ENCODE peak calls at places on chromosomes 1 and 21, in seven cellular contexts. R is fibroblast of lung, U is ovary, X is WERI-Rb-1, D is left ventricle myocardium inferior, O is endothelial cell of umbilical vein, W is small intestine. Q is an unnamed sample.

GRCh38 chr21:42004406-42005199 is 5.6 kb downstream of the ZBTB21 start:
- DNase-seq in R (no peak), U (no peak), X (no peak), D (no peak), O (no peak), W (no peak), Q (no peak)

GRCh38 chr1:83554174-83554573 is 444.8 kb downstream of the TTLL7 start:
- DNase-seq in R (no peak), U (no peak), X (no peak), D (peak; percentile 13), O (no peak), W (no peak), Q (no peak)

GRCh38 chr21:14620152-14620551 is 74.0 kb upstream of the SAMSN1 start:
- DNase-seq in R (no peak), U (no peak), X (no peak), D (no peak), O (no peak), W (peak; percentile 10), Q (no peak)

GRCh38 chr1:108884968-108885367 is 8.2 kb downstream of the GPSM2 start:
- DNase-seq in R (no peak), U (no peak), X (no peak), D (no peak), O (no peak), W (no peak), Q (no peak)

GRCh38 chr1:57860333-57860732 is 436.5 kb upstream of the DAB1 start:
- DNase-seq in R (no peak), U (no peak), X (no peak), D (no peak), O (no peak), W (no peak), Q (no peak)

GRCh38 chr21:46113497-46114176 is 15.7 kb downstream of the COL6A2 start:
- DNase-seq in R (no peak), U (peak; percentile 28), X (no peak), D (no peak), O (no peak), W (no peak), Q (no peak)

GRCh38 chr1:150563340-150564038 is 14.3 kb downstream of the ADAMTSL4 start:
- DNase-seq in R (no peak), U (no peak), X (no peak), D (peak; percentile 75), O (peak; percentile 61), W (peak; percentile 62), Q (peak; percentile 52)

GRCh38 chr1:13764533-13764932 is 64.5 kb downstream of the PRDM2 start:
- DNase-seq in R (peak; percentile 70), U (no peak), X (no peak), D (no peak), O (no peak), W (no peak), Q (no peak)

GRCh38 chr1:111638320-111638719 is 18.7 kb downstream of the RAP1A start:
- DNase-seq in R (no peak), U (no peak), X (no peak), D (no peak), O (no peak), W (no peak), Q (no peak)

GRCh38 chr1:10724052-10724494 is 72.4 kb downstream of the CASZ1 start:
- DNase-seq in R (peak; percentile 57), U (no peak), X (peak; percentile 39), D (peak; percentile 63), O (no peak), W (peak; percentile 36), Q (no peak)

GRCh38 chr1:194865367-194865766 is 1679.0 kb upstream of the B3GALT2 start:
- DNase-seq in R (no peak), U (no peak), X (no peak), D (no peak), O (no peak), W (no peak), Q (no peak)

GRCh38 chr1:50348449-50349241 is 74.6 kb downstream of the DMRTA2 start:
- DNase-seq in R (peak; percentile 54), U (peak; percentile 40), X (peak; percentile 71), D (no peak), O (peak; percentile 63), W (peak; percentile 65), Q (no peak)

GRCh38 chr1:65525297-65526048 is 105.0 kb downstream of the LEPR start:
- DNase-seq in R (no peak), U (peak; percentile 67), X (peak; percentile 41), D (no peak), O (no peak), W (no peak), Q (no peak)

GRCh38 chr1:37317870-37318431 is 156.4 kb upstream of the ZC3H12A start:
- DNase-seq in R (no peak), U (no peak), X (no peak), D (no peak), O (no peak), W (no peak), Q (no peak)

GRCh38 chr1:196063952-196064351 is 544.3 kb downstream of the KCNT2 start:
- DNase-seq in R (peak; percentile 37), U (no peak), X (no peak), D (no peak), O (no peak), W (no peak), Q (no peak)

GRCh38 chr1:26580116-26580515 is 50.6 kb downstream of the RPS6KA1 start:
- DNase-seq in R (no peak), U (no peak), X (no peak), D (no peak), O (no peak), W (no peak), Q (no peak)
- H3K27me3 ChIP-seq in R (no peaks in the 10 kb centered on the region), U (no peaks in the 10 kb centered on the region), X (no peaks in the 10 kb centered on the region), D (peaks cover 5% of the 10 kb centered on the region), O (no peaks in the 10 kb centered on the region), W (no peaks in the 10 kb centered on the region), Q (no peaks in the 10 kb centered on the region)

DNA sequence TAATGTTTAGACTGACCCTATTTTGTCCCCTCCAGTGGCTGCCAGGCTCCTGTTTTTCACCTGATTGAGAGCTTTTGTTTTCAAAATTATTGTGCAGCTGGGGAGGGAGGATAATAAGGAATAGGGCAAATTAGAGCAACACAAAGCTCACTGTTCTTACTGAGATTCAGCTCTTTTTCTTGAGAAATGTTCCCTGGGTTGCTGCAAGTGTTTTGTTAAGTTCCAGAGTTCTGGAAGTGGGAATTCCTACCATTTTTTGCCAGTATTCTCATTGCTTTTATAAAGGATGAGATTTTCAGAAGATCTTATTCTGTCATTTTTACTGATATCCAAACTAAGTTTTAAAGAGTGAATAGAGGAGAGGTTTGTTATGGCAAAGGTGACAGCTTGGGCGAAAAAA is 417.7 kb downstream of the SIPA1L2 start:
- DNase-seq in R (peak; percentile 24), U (no peak), X (no peak), D (no peak), O (no peak), W (no peak), Q (no peak)
- H3K27ac ChIP-seq in R (no peak overlapping the region), U (no peak overlapping the region), X (no peak overlapping the region), D (no peak overlapping the region), O (no peak overlapping the region), W (no peak overlapping the region), Q (no peak overlapping the region)

GRCh38 chr1:226887006-226887405 is 16.6 kb downstream of the PSEN2 start:
- DNase-seq in R (no peak), U (no peak), X (peak; percentile 54), D (no peak), O (no peak), W (no peak), Q (no peak)

GRCh38 chr1:226884116-226884515 is 13.7 kb downstream of the PSEN2 start:
- DNase-seq in R (no peak), U (no peak), X (peak; percentile 34), D (no peak), O (no peak), W (no peak), Q (no peak)

GRCh38 chr1:226888021-226888420 is 17.6 kb downstream of the PSEN2 start:
- DNase-seq in R (no peak), U (no peak), X (no peak), D (no peak), O (no peak), W (no peak), Q (no peak)

GRCh38 chr1:226884966-226885820 is 14.8 kb downstream of the PSEN2 start:
- DNase-seq in R (no peak), U (no peak), X (peak; percentile 85), D (no peak), O (no peak), W (no peak), Q (no peak)

GRCh38 chr1:226886142-226886901 is 15.9 kb downstream of the PSEN2 start:
- DNase-seq in R (no peak), U (no peak), X (peak; percentile 15), D (no peak), O (no peak), W (no peak), Q (no peak)
- H3K27me3 ChIP-seq in R (no peaks in the 10 kb centered on the region), U (no peaks in the 10 kb centered on the region), X (no peaks in the 10 kb centered on the region), D (no peaks in the 10 kb centered on the region), O (no peaks in the 10 kb centered on the region), W (no peaks in the 10 kb centered on the region), Q (no peaks in the 10 kb centered on the region)

GRCh38 chr1:27726173-27726793 is 522 bp downstream of the FAM76A start:
- DNase-seq in R (peak; percentile 33), U (peak; percentile 71), X (peak; percentile 68), D (peak; percentile 53), O (peak; percentile 60), W (no peak), Q (peak; percentile 42)
- H3K27ac ChIP-seq in R (peak overlapping the region; percentile 83), U (peak overlapping the region; percentile 75), X (peak overlapping the region; percentile 84), D (peak overlapping the region; percentile 94), O (peak overlapping the region; percentile 45), W (peak overlapping the region; percentile 76), Q (peak overlapping the region; percentile 61)

GRCh38 chr1:22188914-22189313 is 46.0 kb upstream of the WNT4 start:
- DNase-seq in R (no peak), U (no peak), X (no peak), D (no peak), O (no peak), W (no peak), Q (no peak)
- H3K27me3 ChIP-seq in R (no peaks in the 10 kb centered on the region), U (no peaks in the 10 kb centered on the region), X (no peaks in the 10 kb centered on the region), D (peaks cover 77% of the 10 kb centered on the region), O (peaks cover 2% of the 10 kb centered on the region), W (no peaks in the 10 kb centered on the region), Q (no peaks in the 10 kb centered on the region)

Q was measured in CD4-positive, alpha-beta T cell.